ENCODE peak calls at places on chromosomes 11 and 22, in seven cellular contexts. C is coronary artery; U is adrenal gland; R is ovary; W is GM23248; S is CD4-positive, alpha-beta memory T cell; V is IMR-90. D is an unnamed sample.
A peak's percentile ranks its signal among the peaks of the same experiment; 100 is the strongest.

GRCh38 chr11:74106125-74106524 is 64.7 kb downstream of the C2CD3 start:
- DNase-seq in U (no peak), C (no peak), S (no peak), R (no peak), W (no peak), V (no peak), D (no peak)

GRCh38 chr22:23698094-23698493 is 7.3 kb downstream of the RGL4 start:
- DNase-seq in S (no peak), R (no peak), C (no peak), V (no peak), W (no peak), U (no peak), D (no peak)

GRCh38 chr11:35566161-35566560 is 40.7 kb upstream of the PAMR1 start:
- DNase-seq in S (no peak), R (no peak), U (no peak), C (no peak), W (no peak), V (no peak), D (no peak)

GRCh38 chr11:102564110-102564509 is 33.6 kb upstream of the MMP7 start:
- DNase-seq in R (no peak), U (no peak), S (no peak), C (no peak), W (peak; percentile 87), V (peak; percentile 88), D (no peak)

GRCh38 chr11:47508595-47509555 is 44.1 kb downstream of the CELF1 start:
- DNase-seq in R (no peak), W (no peak), U (no peak), V (no peak), C (no peak), S (peak; percentile 18), D (no peak)

GRCh38 chr11:121134758-121135312 is 33.8 kb downstream of the TECTA start:
- DNase-seq in C (no peak), S (no peak), V (no peak), U (no peak), R (no peak), W (no peak), D (no peak)

GRCh38 chr11:77085652-77086051 is 17.0 kb upstream of the OMP start:
- DNase-seq in C (no peak), U (no peak), S (no peak), W (no peak), V (no peak), R (peak; percentile 19), D (no peak)

GRCh38 chr11:127873478-127873877 is 713.9 kb downstream of the ETS1 start:
- DNase-seq in C (no peak), W (no peak), S (no peak), V (no peak), U (no peak), R (no peak), D (no peak)

GRCh38 chr11:88555018-88555828 is 217.7 kb upstream of the CTSC start:
- DNase-seq in W (peak; percentile 99), S (no peak), V (peak; percentile 99), C (no peak), U (no peak), R (peak; percentile 37), D (no peak)

GRCh38 chr11:114159802-114160588 is 100.5 kb downstream of the ZBTB16 start:
- DNase-seq in R (peak; percentile 100), U (peak; percentile 99), S (peak; percentile 98), C (peak; percentile 99), V (peak; percentile 90), W (peak; percentile 93), D (peak; percentile 97)

GRCh38 chr22:42272431-42273004 is 2.1 kb upstream of the TCF20 start:
- DNase-seq in U (no peak), C (no peak), S (no peak), V (no peak), W (no peak), R (no peak), D (no peak)

GRCh38 chr22:44932493-44932892 is 77.3 kb downstream of the PHF21B start:
- DNase-seq in S (no peak), W (no peak), R (no peak), C (no peak), V (no peak), U (no peak), D (no peak)

GRCh38 chr11:17403977-17404759 is 15.7 kb upstream of the KCNJ11 start:
- DNase-seq in C (no peak), U (no peak), S (no peak), R (no peak), W (peak; percentile 25), V (no peak), D (no peak)

GRCh38 chr11:134126197-134126822 is 57.4 kb downstream of the JAM3 start:
- DNase-seq in W (peak; percentile 96), R (no peak), C (no peak), S (no peak), U (peak; percentile 66), V (peak; percentile 97), D (no peak)

GRCh38 chr22:41598081-41598480 is 8.4 kb upstream of the PMM1 start:
- DNase-seq in S (no peak), W (peak; percentile 91), U (no peak), C (no peak), R (no peak), V (peak; percentile 88), D (no peak)

GRCh38 chr11:61448552-61448927 is 18.6 kb downstream of the SDHAF2 start:
- DNase-seq in R (no peak), S (no peak), U (no peak), V (no peak), C (no peak), W (no peak), D (no peak)

GRCh38 chr22:50342651-50343540 is at the start of gene PPP6R2:
- DNase-seq in C (peak; percentile 82), W (peak; percentile 88), U (peak; percentile 85), S (peak; percentile 88), R (peak; percentile 83), V (peak; percentile 35), D (peak; percentile 88)

GRCh38 chr22:25019427-25020184 is 67.1 kb downstream of the KIAA1671 start:
- DNase-seq in C (no peak), W (no peak), S (no peak), V (no peak), U (no peak), R (no peak), D (no peak)

GRCh38 chr11:100640646-100641045 is 46.4 kb upstream of the ARHGAP42 start:
- DNase-seq in V (peak; percentile 30), U (no peak), S (no peak), C (no peak), W (no peak), R (no peak), D (no peak)

GRCh38 chr11:2913776-2914474 is 15.3 kb downstream of the PHLDA2 start:
- DNase-seq in R (no peak), U (no peak), C (no peak), V (no peak), S (no peak), W (no peak), D (no peak)
- H3K27ac ChIP-seq in R (no peak overlapping the region), U (no peak overlapping the region), C (no peak overlapping the region), V (no peak overlapping the region), S (no peak overlapping the region), W (no peak overlapping the region), D (no peak overlapping the region)

GRCh38 chr22:19195796-19196731 is 17.5 kb upstream of the SLC25A1 start:
- DNase-seq in C (no peak), S (no peak), V (no peak), U (no peak), W (no peak), R (no peak), D (no peak)
- H3K27ac ChIP-seq in C (no peak overlapping the region), S (no peak overlapping the region), V (no peak overlapping the region), U (no peak overlapping the region), W (no peak overlapping the region), R (no peak overlapping the region), D (no peak overlapping the region)

DNA sequence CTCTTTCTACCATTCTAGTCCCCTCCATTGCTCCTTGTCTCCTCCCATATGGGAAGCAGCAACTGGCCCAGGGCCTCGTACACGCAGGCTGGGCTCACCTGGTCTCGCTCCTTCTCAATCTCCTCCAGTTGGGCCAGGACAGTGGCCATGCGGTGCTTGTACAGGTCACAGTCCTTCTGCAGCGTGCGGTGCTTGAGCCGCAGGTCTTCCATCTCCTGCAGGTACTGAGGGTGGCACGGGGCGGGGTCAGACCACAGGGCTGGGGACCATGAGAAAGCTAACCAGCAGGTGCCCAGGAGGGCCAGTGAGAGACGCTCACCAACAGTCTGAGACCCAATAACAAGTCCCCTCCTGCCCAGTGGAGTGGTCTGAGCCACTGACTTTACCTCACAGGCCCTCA is 11.5 kb downstream of the CARD10 start:
- DNase-seq in U (no peak), R (no peak), C (no peak), W (no peak), S (no peak), V (no peak), D (no peak)
- H3K27ac ChIP-seq in U (no peak overlapping the region), R (no peak overlapping the region), C (no peak overlapping the region), W (no peak overlapping the region), S (no peak overlapping the region), V (no peak overlapping the region), D (no peak overlapping the region)

GRCh38 chr11:3049430-3050243 is 7.6 kb downstream of the CARS1 start:
- DNase-seq in R (peak; percentile 65), W (peak; percentile 99), V (peak; percentile 98), U (peak; percentile 83), C (peak; percentile 89), S (peak; percentile 71), D (peak; percentile 59)

GRCh38 chr11:3051435-3052108 is 5.7 kb downstream of the CARS1 start:
- DNase-seq in V (no peak), W (no peak), C (no peak), U (no peak), S (no peak), R (no peak), D (no peak)

GRCh38 chr11:3052567-3052966 is 4.7 kb downstream of the CARS1 start:
- DNase-seq in R (no peak), V (no peak), C (no peak), S (no peak), W (no peak), U (no peak), D (no peak)

GRCh38 chr11:3052109-3052479 is 5.1 kb downstream of the CARS1 start:
- DNase-seq in R (no peak), U (no peak), C (no peak), V (no peak), S (no peak), W (no peak), D (no peak)

DNA sequence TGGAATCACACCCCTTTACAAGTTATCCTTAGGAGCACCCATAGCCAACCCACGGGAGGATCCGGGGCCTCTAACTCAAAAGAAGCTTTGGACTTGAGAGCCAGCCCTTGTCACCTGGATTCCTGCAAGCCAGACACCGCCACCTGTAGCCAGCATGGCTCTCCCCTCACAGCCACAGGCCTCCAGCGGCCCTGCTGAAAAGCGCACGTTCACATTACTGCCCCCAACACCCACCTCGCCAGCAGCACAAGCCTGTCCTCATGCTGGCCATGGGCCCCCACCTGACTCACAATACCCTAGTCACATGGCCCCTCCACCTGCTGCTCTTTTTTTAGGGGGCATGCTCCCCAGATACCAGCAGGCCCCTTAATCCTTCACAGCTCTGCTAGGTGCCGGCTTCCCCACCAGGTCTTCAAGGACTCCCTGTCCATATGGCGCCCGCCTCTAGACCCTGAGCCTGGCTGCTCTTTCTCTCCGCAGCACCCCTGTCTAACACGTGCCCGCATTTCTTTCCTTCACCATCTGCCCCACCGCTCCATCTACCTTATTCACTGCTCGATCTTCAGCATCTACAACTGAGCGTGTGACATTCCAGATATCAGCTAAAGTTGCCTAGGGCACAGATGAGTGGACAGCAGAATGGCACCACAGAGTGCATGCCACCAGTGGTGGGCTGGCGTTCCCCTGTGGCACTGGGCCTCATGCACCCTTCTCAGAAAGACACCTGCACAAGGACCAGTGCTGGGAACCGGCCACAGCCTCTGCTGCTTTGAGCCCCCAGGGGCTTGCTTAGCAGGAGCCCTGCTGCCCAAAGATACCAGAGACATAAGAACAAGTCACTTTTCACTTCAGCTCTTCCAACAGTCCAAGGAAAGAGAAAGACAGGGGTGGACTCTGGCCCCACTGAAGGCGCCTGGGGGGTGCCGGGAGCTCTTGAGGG is 6.6 kb downstream of the CARS1 start:
- DNase-seq in R (no peak), U (no peak), S (no peak), V (no peak), W (no peak), C (no peak), D (no peak)
- H3K27ac ChIP-seq in R (no peak overlapping the region), U (peak overlapping the region; percentile 64), S (peak overlapping the region; percentile 82), V (peak overlapping the region; percentile 65), W (peak overlapping the region; percentile 92), C (peak overlapping the region; percentile 26), D (no peak overlapping the region)